ENCODE peak calls at places on chromosomes 6 and 20, in eight cellular contexts. M is AG09319, Q is B cell, Y is Panc1, H is WTC11, C is fibroblast of pulmonary artery, T is retinal pigment epithelial cell, D is bronchial epithelial cell. E is an unnamed sample.
A peak's percentile ranks its signal among the peaks of the same experiment; 100 is the strongest.

GRCh38 chr6:116439572-116439971 is 21.6 kb upstream of the CALHM6 start:
- DNase-seq in H (no peak), C (peak; percentile 34), D (no peak), T (peak; percentile 62), Y (no peak), M (no peak), Q (no peak), E (no peak)

GRCh38 chr6:37258716-37259115 is 772 bp upstream of the TMEM217 start:
- DNase-seq in H (no peak), T (no peak), Q (no peak), M (no peak), D (no peak), C (no peak), Y (no peak), E (no peak)

GRCh38 chr20:20360464-20360863 is 7.4 kb upstream of the INSM1 start:
- DNase-seq in C (peak; percentile 69), T (peak; percentile 27), H (peak; percentile 45), M (peak; percentile 36), Q (peak; percentile 56), D (peak; percentile 53), Y (peak; percentile 39), E (no peak)

GRCh38 chr20:62732356-62732755 is 23.7 kb downstream of the NTSR1 start:
- DNase-seq in C (no peak), T (no peak), M (no peak), Y (no peak), D (no peak), H (no peak), Q (no peak), E (no peak)

GRCh38 chr6:70371454-70372105 is 41.7 kb upstream of the FAM135A start:
- DNase-seq in M (peak; percentile 53), Q (peak; percentile 48), H (no peak), D (peak; percentile 92), C (peak; percentile 80), Y (peak; percentile 39), T (peak; percentile 51), E (no peak)

GRCh38 chr20:25623225-25623735 is 534 bp downstream of the NANP start:
- DNase-seq in D (no peak), T (no peak), Q (no peak), Y (no peak), M (no peak), H (peak; percentile 24), C (no peak), E (no peak)

GRCh38 chr20:58447733-58448391 is 58.8 kb downstream of the VAPB start:
- DNase-seq in Q (peak; percentile 54), M (peak; percentile 8), T (no peak), Y (peak; percentile 30), C (peak; percentile 73), H (peak; percentile 70), D (peak; percentile 51), E (no peak)

GRCh38 chr6:6218246-6219085 is 102.0 kb downstream of the F13A1 start:
- DNase-seq in T (no peak), M (no peak), Y (no peak), D (peak; percentile 43), H (no peak), C (no peak), Q (no peak), E (no peak)

GRCh38 chr6:151186276-151186675 is 53.5 kb upstream of the AKAP12 start:
- DNase-seq in M (no peak), Q (no peak), T (no peak), C (no peak), Y (no peak), H (no peak), D (no peak), E (no peak)

GRCh38 chr6:1856381-1856780 is 246.7 kb downstream of the FOXC1 start:
- DNase-seq in T (no peak), M (peak; percentile 34), H (no peak), C (peak; percentile 67), Q (peak; percentile 75), Y (no peak), D (peak; percentile 11), E (peak; percentile 54)

GRCh38 chr6:36160147-36160760 is 29.9 kb downstream of the MAPK13 start:
- DNase-seq in T (no peak), Q (no peak), Y (no peak), M (no peak), D (no peak), C (peak; percentile 31), H (no peak), E (no peak)

GRCh38 chr6:34049395-34050342 is 96.2 kb downstream of the GRM4 start:
- DNase-seq in D (no peak), Q (no peak), T (no peak), Y (no peak), C (no peak), M (no peak), H (no peak), E (no peak)

GRCh38 chr6:44237813-44238433 is 9.0 kb upstream of the HSP90AB1 start:
- DNase-seq in Q (peak; percentile 91), D (no peak), H (peak; percentile 77), Y (no peak), C (peak; percentile 60), M (no peak), T (no peak), E (peak; percentile 89)

GRCh38 chr20:32535953-32536823 is 48.9 kb downstream of the NOL4L start:
- DNase-seq in M (no peak), T (no peak), Y (no peak), H (peak; percentile 70), C (no peak), Q (peak; percentile 93), D (no peak), E (peak; percentile 77)

GRCh38 chr6:90319979-90320667 is 23.5 kb upstream of the BACH2 start:
- DNase-seq in Q (no peak), M (no peak), Y (no peak), H (no peak), T (no peak), C (no peak), D (no peak), E (no peak)

GRCh38 chr20:36402708-36403107 is 96.6 kb downstream of the DLGAP4 start:
- DNase-seq in Y (no peak), T (no peak), D (no peak), M (no peak), C (no peak), Q (no peak), H (no peak), E (no peak)

GRCh38 chr6:31270788-31271640 is 878 bp downstream of the HLA-C start:
- DNase-seq in Q (peak; percentile 84), D (peak; percentile 38), M (no peak), T (peak; percentile 0), Y (no peak), C (peak; percentile 55), H (peak; percentile 46), E (peak; percentile 55)

GRCh38 chr6:66128238-66128637 is 421.2 kb upstream of the EYS start:
- DNase-seq in M (no peak), Y (no peak), C (no peak), D (no peak), H (no peak), Q (no peak), T (no peak), E (no peak)

GRCh38 chr20:33789109-33789857 is 21.9 kb upstream of the CHMP4B start:
- DNase-seq in C (peak; percentile 95), H (no peak), D (peak; percentile 100), Q (no peak), M (peak; percentile 56), T (peak; percentile 98), Y (peak; percentile 97), E (peak; percentile 59)

GRCh38 chr6:5752282-5752681 is 254.4 kb downstream of the NRN1 start:
- DNase-seq in H (no peak), D (peak; percentile 59), Q (no peak), M (peak; percentile 43), C (peak; percentile 57), T (peak; percentile 91), Y (no peak), E (no peak)

GRCh38 chr6:52055451-52055850 is 32.0 kb downstream of the PKHD1 start:
- DNase-seq in T (no peak), H (no peak), M (no peak), D (no peak), Q (no peak), Y (no peak), C (no peak), E (no peak)

GRCh38 chr20:60453847-60454246 is 495.6 kb downstream of the CDH26 start:
- DNase-seq in D (no peak), C (no peak), M (no peak), T (no peak), Q (no peak), H (peak; percentile 65), Y (no peak), E (no peak)
- TF ChIP-seq CTCF in D (no peak), C (no peak), M (no peak), T (peak; percentile 67), Q (no peak), H (no peak), Y (peak; percentile 8), E (no peak)

GRCh38 chr6:85402922-85403321 is 47.0 kb upstream of the NT5E start:
- DNase-seq in M (no peak), H (no peak), D (peak; percentile 96), T (no peak), Y (no peak), Q (no peak), C (no peak), E (no peak)

GRCh38 chr6:85403331-85404015 is 46.4 kb upstream of the NT5E start:
- DNase-seq in Y (peak; percentile 69), C (peak; percentile 93), H (no peak), D (peak; percentile 94), Q (no peak), T (peak; percentile 76), M (no peak), E (no peak)

GRCh38 chr6:85405853-85406198 is 44.1 kb upstream of the NT5E start:
- DNase-seq in Y (no peak), M (no peak), T (no peak), Q (no peak), H (no peak), D (no peak), C (no peak), E (no peak)

GRCh38 chr6:85405175-85405852 is 44.6 kb upstream of the NT5E start:
- DNase-seq in H (no peak), C (no peak), T (no peak), Q (no peak), M (peak; percentile 54), D (no peak), Y (no peak), E (no peak)

GRCh38 chr6:85404497-85405174 is 45.2 kb upstream of the NT5E start:
- DNase-seq in T (peak; percentile 66), H (no peak), Y (peak; percentile 79), C (peak; percentile 92), Q (no peak), M (peak; percentile 72), D (peak; percentile 97), E (no peak)
- TF ChIP-seq CTCF in T (no peak), H (no peak), Y (no peak), C (no peak), Q (no peak), M (no peak), D (no peak), E (no peak)

GRCh38 chr20:51712501-51713212 is 55.5 kb downstream of the ATP9A start:
- DNase-seq in M (no peak), C (peak; percentile 46), Y (no peak), Q (no peak), D (peak; percentile 15), T (peak; percentile 54), H (peak; percentile 52), E (no peak)
- TF ChIP-seq CTCF in M (peak; percentile 20), C (peak; percentile 60), Y (peak; percentile 84), Q (no peak), D (peak; percentile 53), T (peak; percentile 94), H (peak; percentile 47), E (peak; percentile 17)

GRCh38 chr6:126172151-126172550 is 167.8 kb upstream of the CENPW start:
- DNase-seq in D (no peak), C (no peak), Q (no peak), Y (no peak), H (no peak), T (no peak), M (no peak), E (no peak)
- TF ChIP-seq CTCF in D (no peak), C (no peak), Q (no peak), Y (no peak), H (no peak), T (no peak), M (no peak), E (no peak)